ENCODE peak calls at places on chromosomes 4 and X, in ten cellular contexts. S, Y, A, E, W, T, U, R, Z and K are unnamed samples.

GRCh38 chr4:120769227-120769626 is 153.3 kb downstream of the PRDM5 start:
- DNase-seq in S (no peak), Y (peak), A (no peak), E (peak), W (no peak), T (no peak), U (no peak), R (no peak), Z (no peak), K (no peak)

GRCh38 chr4:184280591-184281071 is 63.0 kb upstream of the ENPP6 start:
- DNase-seq in S (no peak), Y (no peak), A (no peak), E (no peak), W (no peak), T (no peak), U (peak), R (no peak), Z (no peak), K (no peak)

GRCh38 chrX:97685753-97686152 is 802.0 kb downstream of the RPA4 start:
- DNase-seq in S (peak), Y (peak), A (no peak), E (peak), W (no peak), T (no peak), U (no peak), R (no peak), Z (no peak), K (no peak)

GRCh38 chrX:13110427-13111324 is 66.3 kb upstream of the FAM9C start:
- DNase-seq in S (no peak), Y (peak), A (peak), E (peak), W (peak), T (peak), U (peak), R (peak), Z (no peak), K (no peak)

GRCh38 chr4:13977755-13978154 is 350.2 kb upstream of the BOD1L1 start:
- DNase-seq in S (no peak), Y (no peak), A (no peak), E (no peak), W (no peak), T (no peak), U (no peak), R (no peak), Z (no peak), K (no peak)

GRCh38 chrX:112759512-112759911 is 79.8 kb upstream of the LHFPL1 start:
- DNase-seq in S (no peak), Y (no peak), A (no peak), E (no peak), W (no peak), T (no peak), U (no peak), R (no peak), Z (no peak), K (no peak)

GRCh38 chr4:146329042-146329716 is 114.8 kb downstream of the REELD1 start:
- DNase-seq in S (no peak), Y (peak), A (no peak), E (peak), W (no peak), T (no peak), U (no peak), R (no peak), Z (no peak), K (no peak)

GRCh38 chr4:62402088-62402806 is 1202.1 kb downstream of the ADGRL3 start:
- DNase-seq in S (no peak), Y (no peak), A (no peak), E (no peak), W (no peak), T (no peak), U (no peak), R (no peak), Z (no peak), K (no peak)

GRCh38 chr4:33453436-33453835 is 2733.3 kb downstream of the PCDH7 start:
- DNase-seq in S (no peak), Y (no peak), A (no peak), E (no peak), W (no peak), T (no peak), U (no peak), R (no peak), Z (no peak), K (no peak)

GRCh38 chr4:168942985-168943384 is 67.1 kb downstream of the CBR4 start:
- DNase-seq in S (no peak), Y (no peak), A (no peak), E (no peak), W (no peak), T (no peak), U (no peak), R (no peak), Z (no peak), K (no peak)

GRCh38 chr4:48016141-48017107 is at the start of the genes CNGA1 and NIPAL1:
- DNase-seq in S (peak), Y (peak), A (peak), E (peak), W (peak), T (peak), U (peak), R (peak), Z (peak), K (peak)

GRCh38 chr4:3401436-3402171 is 40.2 kb upstream of the HGFAC start:
- DNase-seq in S (no peak), Y (no peak), A (no peak), E (peak), W (no peak), T (no peak), U (no peak), R (no peak), Z (no peak), K (no peak)

GRCh38 chr4:139684351-139684750 is 18.7 kb downstream of the MGST2 start:
- DNase-seq in S (no peak), Y (peak), A (no peak), E (no peak), W (no peak), T (no peak), U (no peak), R (no peak), Z (no peak), K (no peak)

GRCh38 chrX:12984629-12985303 is 9.9 kb downstream of the TMSB4X start:
- DNase-seq in S (no peak), Y (peak), A (no peak), E (peak), W (no peak), T (no peak), U (peak), R (no peak), Z (no peak), K (no peak)

GRCh38 chr4:159273126-159273438 is 170.2 kb downstream of the RAPGEF2 start:
- DNase-seq in S (no peak), Y (peak), A (no peak), E (no peak), W (no peak), T (peak), U (no peak), R (no peak), Z (no peak), K (no peak)

GRCh38 chr4:6354119-6354518 is 84.5 kb downstream of the WFS1 start:
- DNase-seq in S (no peak), Y (no peak), A (no peak), E (no peak), W (no peak), T (no peak), U (no peak), R (no peak), Z (no peak), K (no peak)

GRCh38 chr4:2365913-2366210 is 52.6 kb downstream of the ZFYVE28 start:
- DNase-seq in S (no peak), Y (no peak), A (no peak), E (no peak), W (no peak), T (no peak), U (no peak), R (no peak), Z (no peak), K (no peak)

GRCh38 chrX:41276661-41277506 is 57.1 kb upstream of the DDX3X start:
- DNase-seq in S (no peak), Y (peak), A (no peak), E (no peak), W (no peak), T (no peak), U (no peak), R (no peak), Z (no peak), K (no peak)

GRCh38 chrX:5702890-5703289 is 525.8 kb downstream of the NLGN4X start:
- DNase-seq in S (no peak), Y (no peak), A (no peak), E (no peak), W (no peak), T (no peak), U (no peak), R (no peak), Z (no peak), K (no peak)

GRCh38 chr4:129232627-129233337 is 136.8 kb downstream of the C4orf33 start:
- DNase-seq in S (no peak), Y (no peak), A (no peak), E (no peak), W (no peak), T (no peak), U (no peak), R (no peak), Z (no peak), K (no peak)

GRCh38 chr4:55993994-55994657 is 45.4 kb downstream of the CEP135 start:
- DNase-seq in S (no peak), Y (no peak), A (no peak), E (no peak), W (no peak), T (no peak), U (no peak), R (no peak), Z (no peak), K (no peak)

GRCh38 chr4:74900862-74901261 is 32.1 kb upstream of the PARM1 start:
- DNase-seq in S (no peak), Y (no peak), A (no peak), E (no peak), W (no peak), T (no peak), U (no peak), R (no peak), Z (no peak), K (no peak)

GRCh38 chr4:99394913-99395312 is 40.2 kb downstream of the ADH7 start:
- DNase-seq in S (no peak), Y (peak), A (no peak), E (no peak), W (no peak), T (no peak), U (no peak), R (no peak), Z (no peak), K (no peak)

GRCh38 chrX:104430720-104431119 is 135.3 kb upstream of the IL1RAPL2 start:
- DNase-seq in S (no peak), Y (no peak), A (no peak), E (no peak), W (no peak), T (no peak), U (no peak), R (no peak), Z (no peak), K (no peak)

GRCh38 chr4:98801259-98801725 is 127.6 kb downstream of the EIF4E start:
- DNase-seq in S (no peak), Y (no peak), A (no peak), E (no peak), W (no peak), T (no peak), U (no peak), R (no peak), Z (no peak), K (no peak)

GRCh38 chr4:184583738-184584502 is 65.3 kb downstream of the CASP3 start:
- DNase-seq in S (no peak), Y (no peak), A (no peak), E (no peak), W (no peak), T (no peak), U (no peak), R (no peak), Z (no peak), K (no peak)

GRCh38 chr4:173095022-173095421 is 73.6 kb upstream of the GALNT7 start:
- DNase-seq in S (no peak), Y (no peak), A (no peak), E (no peak), W (no peak), T (no peak), U (no peak), R (no peak), Z (no peak), K (no peak)

GRCh38 chrX:139877710-139878414 is 55.0 kb downstream of the ATP11C start:
- DNase-seq in S (no peak), Y (peak), A (no peak), E (no peak), W (no peak), T (no peak), U (no peak), R (no peak), Z (no peak), K (no peak)

GRCh38 chrX:41033299-41033698 is 51.9 kb upstream of the USP9X start:
- DNase-seq in S (no peak), Y (no peak), A (no peak), E (no peak), W (no peak), T (no peak), U (no peak), R (no peak), Z (no peak), K (no peak)

GRCh38 chrX:16671005-16671404 is 21.0 kb downstream of the S100G start:
- DNase-seq in S (peak), Y (peak), A (no peak), E (peak), W (no peak), T (no peak), U (no peak), R (no peak), Z (no peak), K (peak)

DNA sequence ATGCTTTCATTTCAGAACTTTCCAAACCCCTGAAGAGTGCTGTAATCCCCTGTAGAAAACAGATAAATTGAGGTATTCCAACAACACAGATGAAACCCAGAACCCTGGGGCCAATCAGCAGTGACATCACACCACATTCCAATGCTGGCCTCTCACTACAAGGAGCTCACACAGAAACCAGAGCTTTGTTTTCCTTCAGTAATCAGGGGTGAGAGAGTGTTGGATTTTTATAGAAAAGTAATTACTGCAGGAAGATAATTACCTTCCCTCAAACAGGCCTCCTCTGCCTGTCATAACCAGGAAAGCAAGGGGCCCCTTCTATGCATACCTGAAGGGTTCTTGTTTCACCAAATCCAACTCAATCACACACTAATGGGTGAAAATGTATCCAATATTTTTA is 246.2 kb downstream of the SCFD2 start:
- DNase-seq in S (peak), Y (peak), A (no peak), E (peak), W (no peak), T (no peak), U (no peak), R (no peak), Z (no peak), K (no peak)
- H3K27ac ChIP-seq in S (peak), Y (peak), A (no peak), E (no peak), W (no peak), T (no peak), U (no peak), R (peak), Z (peak), K (no peak)

DNA sequence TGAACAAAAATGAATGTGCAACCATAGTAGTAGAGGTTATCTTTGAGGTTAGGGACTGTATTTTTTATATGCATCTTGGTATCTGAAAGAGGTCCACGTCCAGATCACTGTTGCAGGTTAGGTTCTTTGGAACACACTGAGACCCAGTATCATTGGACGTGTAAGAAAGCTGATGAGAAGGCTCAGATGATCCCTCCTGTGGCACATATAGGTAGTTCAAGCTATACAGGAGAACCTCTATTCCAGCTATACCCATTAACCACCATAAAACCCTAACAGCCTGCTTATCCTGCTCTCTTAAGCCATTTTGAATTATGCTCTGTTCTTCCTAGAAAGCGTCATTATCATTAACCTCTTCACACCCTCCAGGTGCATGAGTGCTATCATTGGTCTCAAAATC is 930.7 kb upstream of the HS3ST1 start:
- DNase-seq in S (no peak), Y (no peak), A (no peak), E (no peak), W (no peak), T (no peak), U (no peak), R (no peak), Z (no peak), K (no peak)
- TF ChIP-seq CTCF in S (no peak), Y (no peak), A (no peak), E (no peak), W (no peak), T (no peak), U (no peak), R (no peak), Z (no peak), K (no peak)

GRCh38 chr4:7939377-7940108 is at the start of gene AFAP1:
- DNase-seq in S (peak), Y (peak), A (peak), E (peak), W (peak), T (peak), U (peak), R (peak), Z (peak), K (peak)
- H3K4me3 ChIP-seq in S (peak), Y (peak), A (peak), E (peak), W (peak), T (peak), U (peak), R (peak), Z (peak), K (peak)

DNA sequence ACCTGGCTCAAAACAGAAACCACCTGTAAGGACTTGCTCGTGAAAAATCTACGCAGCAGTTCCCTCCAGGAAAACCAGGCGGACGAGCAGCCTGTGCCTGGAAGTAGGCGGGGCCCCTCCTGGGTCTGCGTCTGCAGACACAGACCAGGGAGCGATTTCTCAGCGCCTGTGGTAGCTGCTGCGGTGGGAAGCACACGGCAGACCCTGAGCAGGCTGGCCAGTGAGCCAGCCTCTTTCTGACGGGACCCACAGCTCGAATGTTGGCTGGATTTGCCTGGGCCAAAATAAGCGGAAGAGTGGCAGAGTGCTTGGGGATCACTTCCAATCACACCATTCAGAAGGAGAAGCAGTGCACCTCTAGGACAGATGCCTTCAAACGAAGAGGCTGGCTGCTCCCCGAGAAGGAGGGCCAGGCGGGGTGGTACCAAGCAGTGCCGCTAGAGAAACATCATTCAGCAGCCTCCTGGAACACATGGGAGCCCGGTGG is 86.0 kb downstream of the GATB start:
- DNase-seq in S (peak), Y (peak), A (no peak), E (no peak), W (no peak), T (peak), U (peak), R (no peak), Z (no peak), K (peak)
- H3K27ac ChIP-seq in S (no peak), Y (no peak), A (peak), E (no peak), W (peak), T (peak), U (no peak), R (peak), Z (peak), K (peak)

DNA sequence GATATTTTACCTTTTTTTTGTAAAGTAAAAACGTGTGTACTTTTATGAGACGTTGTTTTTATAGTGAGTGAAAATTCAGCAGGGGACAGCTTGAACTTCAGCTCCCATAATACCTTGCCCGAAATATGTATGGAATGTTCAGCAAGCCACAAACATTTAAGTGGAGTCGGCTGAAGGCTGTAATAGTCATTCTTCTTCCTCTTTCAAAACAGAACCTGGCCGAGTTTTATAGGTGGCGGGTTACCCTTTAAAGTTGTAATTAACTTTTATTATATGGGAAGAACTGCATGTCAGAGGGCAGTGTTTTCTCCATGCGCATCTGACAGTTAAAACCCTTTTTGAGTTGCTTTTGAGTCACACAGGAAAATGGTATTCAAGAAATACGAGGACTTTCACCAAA is 50.7 kb downstream of the CLDN34 start:
- DNase-seq in S (no peak), Y (peak), A (no peak), E (peak), W (no peak), T (no peak), U (no peak), R (no peak), Z (no peak), K (no peak)
- TF ChIP-seq CTCF in S (no peak), Y (no peak), A (no peak), E (no peak), W (no peak), T (no peak), U (no peak), R (no peak), Z (no peak), K (no peak)

GRCh38 chrX:136907626-136908025 is 27.1 kb upstream of the RBMX start:
- DNase-seq in S (peak), Y (no peak), A (no peak), E (no peak), W (peak), T (no peak), U (no peak), R (peak), Z (no peak), K (no peak)

GRCh38 chrX:136909119-136909705 is 28.7 kb upstream of the RBMX start:
- DNase-seq in S (peak), Y (peak), A (peak), E (peak), W (peak), T (peak), U (peak), R (peak), Z (peak), K (peak)

GRCh38 chrX:136909706-136910564 is 29.4 kb upstream of the RBMX start:
- DNase-seq in S (peak), Y (peak), A (peak), E (peak), W (peak), T (peak), U (peak), R (peak), Z (peak), K (peak)

GRCh38 chrX:136906921-136907510 is 26.5 kb upstream of the RBMX start:
- DNase-seq in S (no peak), Y (no peak), A (no peak), E (no peak), W (no peak), T (no peak), U (no peak), R (no peak), Z (no peak), K (no peak)

GRCh38 chrX:136910565-136911040 is 30.1 kb upstream of the RBMX start:
- DNase-seq in S (no peak), Y (peak), A (no peak), E (no peak), W (no peak), T (no peak), U (no peak), R (no peak), Z (no peak), K (no peak)
- H3K4me3 ChIP-seq in S (no peak), Y (peak), A (peak), E (peak), W (peak), T (peak), U (no peak), R (peak), Z (peak), K (no peak)

GRCh38 chr4:79609853-79610252 is 201.8 kb upstream of the GK2 start:
- DNase-seq in S (no peak), Y (no peak), A (no peak), E (peak), W (no peak), T (no peak), U (no peak), R (no peak), Z (no peak), K (no peak)
- H3K27ac ChIP-seq in S (no peak), Y (no peak), A (no peak), E (no peak), W (peak), T (no peak), U (no peak), R (no peak), Z (peak), K (no peak)

GRCh38 chrX:101206471-101206870 is 13.1 kb upstream of the DRP2 start:
- DNase-seq in S (no peak), Y (peak), A (no peak), E (peak), W (no peak), T (no peak), U (no peak), R (no peak), Z (no peak), K (no peak)
- TF ChIP-seq CTCF in S (no peak), Y (peak), A (no peak), E (peak), W (peak), T (no peak), U (peak), R (peak), Z (no peak), K (peak)

GRCh38 chrX:130173190-130173895 is 1.6 kb downstream of the RAB33A start:
- DNase-seq in S (peak), Y (peak), A (peak), E (peak), W (peak), T (peak), U (peak), R (peak), Z (no peak), K (peak)

GRCh38 chrX:130172127-130172834 is 519 bp downstream of the RAB33A start:
- DNase-seq in S (no peak), Y (no peak), A (no peak), E (no peak), W (no peak), T (no peak), U (no peak), R (no peak), Z (no peak), K (no peak)

GRCh38 chrX:130171446-130172126 is at the start of gene RAB33A:
- DNase-seq in S (peak), Y (peak), A (peak), E (no peak), W (no peak), T (no peak), U (peak), R (peak), Z (no peak), K (peak)

GRCh38 chrX:130174051-130174704 is 2.4 kb downstream of the RAB33A start:
- DNase-seq in S (peak), Y (peak), A (peak), E (peak), W (peak), T (peak), U (no peak), R (peak), Z (no peak), K (peak)

GRCh38 chrX:130170752-130171445 is 863 bp upstream of the RAB33A start:
- DNase-seq in S (peak), Y (no peak), A (peak), E (peak), W (no peak), T (peak), U (peak), R (peak), Z (no peak), K (peak)
- H3K4me3 ChIP-seq in S (peak), Y (peak), A (peak), E (peak), W (peak), T (peak), U (peak), R (peak), Z (peak), K (peak)